ENCODE peak calls at places on chromosomes 5 and 9, in four cellular contexts. Q is GM12878, M is NCI-H1930, T is Daoy. P is an unnamed sample.

GRCh38 chr9:115121140-115121710 is 3.3 kb upstream of the TNC start:
- DNase-seq in Q (no peak), M (no peak), T (peak; percentile 71), P (no peak)

GRCh38 chr5:127028822-127029457 is 1.4 kb downstream of the MARCHF3 start:
- DNase-seq in Q (no peak), M (no peak), T (no peak), P (no peak)

GRCh38 chr9:137797206-137798120 is 80.1 kb upstream of the CACNA1B start:
- DNase-seq in Q (no peak), M (no peak), T (no peak), P (no peak)

GRCh38 chr9:98962181-98962560 is 18.5 kb downstream of the COL15A1 start:
- DNase-seq in Q (no peak), M (no peak), T (peak; percentile 61), P (no peak)

GRCh38 chr9:103522409-103522808 is 527.3 kb downstream of the CYLC2 start:
- DNase-seq in Q (no peak), M (no peak), T (no peak), P (no peak)

GRCh38 chr5:89241186-89241585 is 358.2 kb upstream of the MEF2C start:
- DNase-seq in Q (no peak), M (no peak), T (no peak), P (no peak)

GRCh38 chr5:18397393-18397792 is 763.1 kb downstream of the TAF11L14 start:
- DNase-seq in Q (no peak), M (no peak), T (no peak), P (no peak)

GRCh38 chr5:91151947-91152346 is 231.2 kb downstream of the ARRDC3 start:
- DNase-seq in Q (no peak), M (no peak), T (peak; percentile 44), P (no peak)

GRCh38 chr5:110865400-110866094 is 126.7 kb downstream of the SLC25A46 start:
- DNase-seq in Q (no peak), M (peak; percentile 17), T (peak; percentile 51), P (peak; percentile 3)

GRCh38 chr5:61409568-61409967 is 77.5 kb downstream of the ZSWIM6 start:
- DNase-seq in Q (no peak), M (no peak), T (peak; percentile 88), P (no peak)

GRCh38 chr9:136268318-136268717 is 22.7 kb upstream of the QSOX2 start:
- DNase-seq in Q (no peak), M (no peak), T (no peak), P (no peak)

GRCh38 chr5:119063579-119064379 is 7.1 kb upstream of the DMXL1 start:
- DNase-seq in Q (no peak), M (no peak), T (peak; percentile 20), P (no peak)

P was measured in NCI-H1048.